ENCODE peak calls at places on chromosomes 7 and 10, in four cellular contexts. One of them, this sample, is unnamed.

GRCh38 chr10:5640501-5640900 is 25.9 kb downstream of the ASB13 start:
- DNase-seq in NCI-H460: no peak
- DNase-seq in ELR: no peak
- DNase-seq in GM12892: no peak
- DNase-seq in this sample: no peak

GRCh38 chr7:157668884-157669767 is 332.3 kb downstream of the DNAJB6 start:
- DNase-seq in ELR: no peak
- DNase-seq in GM12892: no peak
- DNase-seq in NCI-H460: no peak
- DNase-seq in this sample: no peak

GRCh38 chr7:104967595-104967994 is 46.4 kb upstream of the KMT2E start:
- DNase-seq in GM12892: no peak
- DNase-seq in ELR: peak
- DNase-seq in NCI-H460: no peak
- DNase-seq in this sample: no peak

GRCh38 chr7:2872296-2872874 is 28.3 kb upstream of the GNA12 start:
- DNase-seq in NCI-H460: no peak
- DNase-seq in GM12892: peak
- DNase-seq in ELR: peak
- DNase-seq in this sample: no peak

GRCh38 chr7:116231543-116232401 is 21.4 kb downstream of the TES start:
- DNase-seq in ELR: no peak
- DNase-seq in NCI-H460: no peak
- DNase-seq in GM12892: no peak
- DNase-seq in this sample: no peak

GRCh38 chr10:61899997-61900828 is 1.3 kb upstream of the ARID5B start:
- DNase-seq in ELR: peak
- DNase-seq in NCI-H460: peak
- DNase-seq in GM12892: peak
- DNase-seq in this sample: no peak

GRCh38 chr7:73451780-73452398 is 18.3 kb downstream of the FZD9 start:
- DNase-seq in ELR: peak
- DNase-seq in NCI-H460: peak
- DNase-seq in GM12892: no peak
- DNase-seq in this sample: no peak

GRCh38 chr10:21100871-21101514 is 203.9 kb upstream of the NEBL start:
- DNase-seq in ELR: no peak
- DNase-seq in GM12892: no peak
- DNase-seq in NCI-H460: no peak
- DNase-seq in this sample: no peak

GRCh38 chr10:50577681-50578350 is 45.9 kb downstream of the SGMS1 start:
- DNase-seq in ELR: peak
- DNase-seq in GM12892: no peak
- DNase-seq in NCI-H460: no peak
- DNase-seq in this sample: no peak

GRCh38 chr7:36747969-36748574 is 23.8 kb upstream of the AOAH start:
- DNase-seq in NCI-H460: no peak
- DNase-seq in ELR: no peak
- DNase-seq in GM12892: no peak
- DNase-seq in this sample: no peak

This sample was measured in 8988T.